ENCODE peak calls at places on chromosomes 4 and X, in seven cellular contexts. One of them, this sample, is unnamed.

GRCh38 chr4:130359537-130359936 is 1263.6 kb downstream of the C4orf33 start:
- DNase-seq in stimulated activated CD8-positive, alpha-beta memory T cell treated with anti-CD3 and anti-CD28 coated beads, Interleukin-15, amount 100 ng/mL, for 24 hours: no peak
- DNase-seq in HT1080: peak; percentile 17
- DNase-seq in iris pigment epithelial cell: peak; percentile 44
- DNase-seq in A172: no peak
- DNase-seq in stimulated activated CD4-positive, alpha-beta T cell treated with anti-CD3 and anti-CD28 coated beads, Interleukin-4, amount 100 ng/mL, for 24 hours: no peak
- DNase-seq in islet precursor cell: no peak
- DNase-seq in this sample: no peak

GRCh38 chr4:41538017-41538733 is at the start of gene LIMCH1:
- DNase-seq in stimulated activated CD4-positive, alpha-beta T cell treated with anti-CD3 and anti-CD28 coated beads, Interleukin-4, amount 100 ng/mL, for 24 hours: no peak
- DNase-seq in stimulated activated CD8-positive, alpha-beta memory T cell treated with anti-CD3 and anti-CD28 coated beads, Interleukin-15, amount 100 ng/mL, for 24 hours: no peak
- DNase-seq in islet precursor cell: peak; percentile 74
- DNase-seq in HT1080: no peak
- DNase-seq in iris pigment epithelial cell: peak; percentile 42
- DNase-seq in A172: peak; percentile 70
- DNase-seq in this sample: no peak

GRCh38 chr4:74755486-74755885 is 38.8 kb downstream of the BTC start:
- DNase-seq in iris pigment epithelial cell: peak; percentile 7
- DNase-seq in stimulated activated CD8-positive, alpha-beta memory T cell treated with anti-CD3 and anti-CD28 coated beads, Interleukin-15, amount 100 ng/mL, for 24 hours: no peak
- DNase-seq in islet precursor cell: no peak
- DNase-seq in stimulated activated CD4-positive, alpha-beta T cell treated with anti-CD3 and anti-CD28 coated beads, Interleukin-4, amount 100 ng/mL, for 24 hours: no peak
- DNase-seq in HT1080: no peak
- DNase-seq in A172: no peak
- DNase-seq in this sample: no peak

GRCh38 chrX:102979536-102979935 is 42.5 kb downstream of the RAB40AL start:
- DNase-seq in iris pigment epithelial cell: no peak
- DNase-seq in A172: no peak
- DNase-seq in stimulated activated CD4-positive, alpha-beta T cell treated with anti-CD3 and anti-CD28 coated beads, Interleukin-4, amount 100 ng/mL, for 24 hours: no peak
- DNase-seq in islet precursor cell: no peak
- DNase-seq in HT1080: no peak
- DNase-seq in stimulated activated CD8-positive, alpha-beta memory T cell treated with anti-CD3 and anti-CD28 coated beads, Interleukin-15, amount 100 ng/mL, for 24 hours: no peak
- DNase-seq in this sample: no peak

GRCh38 chr4:36255575-36255974 is 11.3 kb upstream of the ARAP2 start:
- DNase-seq in iris pigment epithelial cell: no peak
- DNase-seq in stimulated activated CD8-positive, alpha-beta memory T cell treated with anti-CD3 and anti-CD28 coated beads, Interleukin-15, amount 100 ng/mL, for 24 hours: no peak
- DNase-seq in A172: no peak
- DNase-seq in islet precursor cell: no peak
- DNase-seq in stimulated activated CD4-positive, alpha-beta T cell treated with anti-CD3 and anti-CD28 coated beads, Interleukin-4, amount 100 ng/mL, for 24 hours: peak; percentile 56
- DNase-seq in HT1080: no peak
- DNase-seq in this sample: peak; percentile 84

GRCh38 chrX:63530654-63531053 is 179.5 kb upstream of the SPIN4 start:
- DNase-seq in HT1080: no peak
- DNase-seq in stimulated activated CD8-positive, alpha-beta memory T cell treated with anti-CD3 and anti-CD28 coated beads, Interleukin-15, amount 100 ng/mL, for 24 hours: no peak
- DNase-seq in islet precursor cell: no peak
- DNase-seq in iris pigment epithelial cell: no peak
- DNase-seq in stimulated activated CD4-positive, alpha-beta T cell treated with anti-CD3 and anti-CD28 coated beads, Interleukin-4, amount 100 ng/mL, for 24 hours: no peak
- DNase-seq in A172: no peak
- DNase-seq in this sample: no peak

GRCh38 chr4:184836613-184837012 is 10.8 kb upstream of the ACSL1 start:
- DNase-seq in iris pigment epithelial cell: no peak
- DNase-seq in HT1080: no peak
- DNase-seq in islet precursor cell: no peak
- DNase-seq in A172: no peak
- DNase-seq in stimulated activated CD8-positive, alpha-beta memory T cell treated with anti-CD3 and anti-CD28 coated beads, Interleukin-15, amount 100 ng/mL, for 24 hours: no peak
- DNase-seq in stimulated activated CD4-positive, alpha-beta T cell treated with anti-CD3 and anti-CD28 coated beads, Interleukin-4, amount 100 ng/mL, for 24 hours: no peak
- DNase-seq in this sample: no peak

GRCh38 chr4:81491943-81492342 is 20.2 kb upstream of the RASGEF1B start:
- DNase-seq in stimulated activated CD4-positive, alpha-beta T cell treated with anti-CD3 and anti-CD28 coated beads, Interleukin-4, amount 100 ng/mL, for 24 hours: no peak
- DNase-seq in HT1080: no peak
- DNase-seq in islet precursor cell: no peak
- DNase-seq in iris pigment epithelial cell: no peak
- DNase-seq in stimulated activated CD8-positive, alpha-beta memory T cell treated with anti-CD3 and anti-CD28 coated beads, Interleukin-15, amount 100 ng/mL, for 24 hours: no peak
- DNase-seq in A172: no peak
- DNase-seq in this sample: no peak

GRCh38 chr4:108492816-108493595 is 127.4 kb upstream of the RPL34 start:
- DNase-seq in A172: no peak
- DNase-seq in stimulated activated CD4-positive, alpha-beta T cell treated with anti-CD3 and anti-CD28 coated beads, Interleukin-4, amount 100 ng/mL, for 24 hours: peak; percentile 37
- DNase-seq in HT1080: peak; percentile 44
- DNase-seq in islet precursor cell: peak; percentile 74
- DNase-seq in iris pigment epithelial cell: peak; percentile 19
- DNase-seq in stimulated activated CD8-positive, alpha-beta memory T cell treated with anti-CD3 and anti-CD28 coated beads, Interleukin-15, amount 100 ng/mL, for 24 hours: no peak
- DNase-seq in this sample: no peak

GRCh38 chr4:107618656-107619055 is 101.4 kb downstream of the PAPSS1 start:
- DNase-seq in stimulated activated CD8-positive, alpha-beta memory T cell treated with anti-CD3 and anti-CD28 coated beads, Interleukin-15, amount 100 ng/mL, for 24 hours: no peak
- DNase-seq in HT1080: no peak
- DNase-seq in islet precursor cell: no peak
- DNase-seq in A172: no peak
- DNase-seq in iris pigment epithelial cell: no peak
- DNase-seq in stimulated activated CD4-positive, alpha-beta T cell treated with anti-CD3 and anti-CD28 coated beads, Interleukin-4, amount 100 ng/mL, for 24 hours: no peak
- DNase-seq in this sample: no peak

GRCh38 chr4:184534511-184535391 is 60.4 kb upstream of the IRF2 start:
- DNase-seq in HT1080: peak; percentile 72
- DNase-seq in iris pigment epithelial cell: peak; percentile 85
- DNase-seq in A172: peak; percentile 46
- DNase-seq in stimulated activated CD8-positive, alpha-beta memory T cell treated with anti-CD3 and anti-CD28 coated beads, Interleukin-15, amount 100 ng/mL, for 24 hours: no peak
- DNase-seq in stimulated activated CD4-positive, alpha-beta T cell treated with anti-CD3 and anti-CD28 coated beads, Interleukin-4, amount 100 ng/mL, for 24 hours: no peak
- DNase-seq in islet precursor cell: no peak
- DNase-seq in this sample: peak; percentile 77

GRCh38 chrX:131617182-131617581 is 73.3 kb downstream of the OR13H1 start:
- DNase-seq in iris pigment epithelial cell: peak; percentile 7
- DNase-seq in stimulated activated CD4-positive, alpha-beta T cell treated with anti-CD3 and anti-CD28 coated beads, Interleukin-4, amount 100 ng/mL, for 24 hours: no peak
- DNase-seq in A172: peak; percentile 80
- DNase-seq in islet precursor cell: no peak
- DNase-seq in HT1080: peak; percentile 91
- DNase-seq in stimulated activated CD8-positive, alpha-beta memory T cell treated with anti-CD3 and anti-CD28 coated beads, Interleukin-15, amount 100 ng/mL, for 24 hours: no peak
- DNase-seq in this sample: no peak

GRCh38 chr4:123740236-123740635 is 343.6 kb downstream of the SPRY1 start:
- DNase-seq in stimulated activated CD4-positive, alpha-beta T cell treated with anti-CD3 and anti-CD28 coated beads, Interleukin-4, amount 100 ng/mL, for 24 hours: no peak
- DNase-seq in HT1080: no peak
- DNase-seq in iris pigment epithelial cell: no peak
- DNase-seq in A172: no peak
- DNase-seq in islet precursor cell: no peak
- DNase-seq in stimulated activated CD8-positive, alpha-beta memory T cell treated with anti-CD3 and anti-CD28 coated beads, Interleukin-15, amount 100 ng/mL, for 24 hours: no peak
- DNase-seq in this sample: no peak

GRCh38 chrX:44130189-44130588 is 157.0 kb upstream of the NDP start:
- DNase-seq in A172: no peak
- DNase-seq in HT1080: no peak
- DNase-seq in stimulated activated CD8-positive, alpha-beta memory T cell treated with anti-CD3 and anti-CD28 coated beads, Interleukin-15, amount 100 ng/mL, for 24 hours: no peak
- DNase-seq in stimulated activated CD4-positive, alpha-beta T cell treated with anti-CD3 and anti-CD28 coated beads, Interleukin-4, amount 100 ng/mL, for 24 hours: no peak
- DNase-seq in iris pigment epithelial cell: no peak
- DNase-seq in islet precursor cell: no peak
- DNase-seq in this sample: no peak

This sample was measured in GM12864.